ENCODE peak calls at places on chromosomes 1 and 21, in seven cellular contexts. Y is testis; J is lower lobe of right lung; C is naive thymus-derived CD4-positive, alpha-beta T cell; Q is aorta; D is fibroblast of lung; M is breast epithelium. B is an unnamed sample.

GRCh38 chr1:57327331-57327730 is 96.5 kb downstream of the DAB1 start:
- DNase-seq in Y (no peak), J (no peak), C (no peak), Q (no peak), D (no peak), M (no peak), B (no peak)

GRCh38 chr1:224726783-224727182 is 110.7 kb downstream of the CNIH3 start:
- DNase-seq in Y (no peak), J (peak; percentile 70), C (no peak), Q (peak; percentile 71), D (peak; percentile 96), M (no peak), B (no peak)

GRCh38 chr1:83102630-83103071 is 896.3 kb downstream of the TTLL7 start:
- DNase-seq in Y (no peak), J (no peak), C (no peak), Q (no peak), D (peak; percentile 72), M (no peak), B (no peak)

GRCh38 chr1:34985063-34985770 is at the start of gene TMEM35B:
- DNase-seq in Y (peak; percentile 75), J (peak; percentile 82), C (peak; percentile 82), Q (peak; percentile 93), D (peak; percentile 61), M (peak; percentile 61), B (peak; percentile 95)

GRCh38 chr1:26787381-26787705 is 407 bp upstream of the PIGV start:
- DNase-seq in Y (no peak), J (no peak), C (no peak), Q (no peak), D (peak; percentile 72), M (no peak), B (no peak)

GRCh38 chr1:216482620-216483019 is 59.4 kb upstream of the USH2A start:
- DNase-seq in Y (no peak), J (no peak), C (no peak), Q (no peak), D (no peak), M (no peak), B (no peak)

GRCh38 chr1:34199927-34200326 is 23.2 kb downstream of the C1orf94 start:
- DNase-seq in Y (no peak), J (no peak), C (no peak), Q (no peak), D (peak; percentile 82), M (no peak), B (no peak)

GRCh38 chr1:209041936-209042335 is 541.6 kb upstream of the CAMK1G start:
- DNase-seq in Y (no peak), J (no peak), C (no peak), Q (no peak), D (peak; percentile 16), M (no peak), B (no peak)

GRCh38 chr1:46535063-46535462 is 16.4 kb downstream of the KNCN start:
- DNase-seq in Y (peak; percentile 65), J (no peak), C (no peak), Q (no peak), D (no peak), M (no peak), B (peak; percentile 61)

GRCh38 chr1:223835754-223836153 is 10.0 kb downstream of the TP53BP2 start:
- DNase-seq in Y (no peak), J (no peak), C (no peak), Q (no peak), D (no peak), M (no peak), B (no peak)

GRCh38 chr1:227903061-227903521 is 44.6 kb downstream of the WNT9A start:
- DNase-seq in Y (no peak), J (peak; percentile 37), C (no peak), Q (no peak), D (no peak), M (no peak), B (peak; percentile 57)

GRCh38 chr1:99849413-99849743 is 783 bp upstream of the AGL start:
- DNase-seq in Y (peak; percentile 19), J (no peak), C (no peak), Q (no peak), D (no peak), M (no peak), B (peak; percentile 37)

GRCh38 chr1:197915797-197916686 is 1.1 kb upstream of the LHX9 start:
- DNase-seq in Y (peak; percentile 82), J (peak; percentile 58), C (no peak), Q (peak; percentile 89), D (peak; percentile 56), M (no peak), B (no peak)

GRCh38 chr21:45478115-45478801 is 64.0 kb downstream of the SLC19A1 start:
- DNase-seq in Y (peak; percentile 79), J (peak; percentile 83), C (peak; percentile 84), Q (peak; percentile 88), D (peak; percentile 57), M (peak; percentile 71), B (peak; percentile 79)

GRCh38 chr1:230861970-230862595 is 6.2 kb downstream of the C1orf198 start:
- DNase-seq in Y (no peak), J (no peak), C (no peak), Q (no peak), D (no peak), M (no peak), B (no peak)

GRCh38 chr1:230858918-230859819 is 9.2 kb downstream of the C1orf198 start:
- DNase-seq in Y (peak; percentile 53), J (no peak), C (no peak), Q (peak; percentile 67), D (peak; percentile 94), M (no peak), B (no peak)

GRCh38 chr1:230861489-230861888 is 6.8 kb downstream of the C1orf198 start:
- DNase-seq in Y (no peak), J (no peak), C (no peak), Q (no peak), D (no peak), M (no peak), B (no peak)

GRCh38 chr1:230858236-230858820 is 10.0 kb downstream of the C1orf198 start:
- DNase-seq in Y (no peak), J (no peak), C (no peak), Q (no peak), D (no peak), M (no peak), B (no peak)

GRCh38 chr1:230860617-230861384 is 7.5 kb downstream of the C1orf198 start:
- DNase-seq in Y (no peak), J (no peak), C (no peak), Q (no peak), D (no peak), M (no peak), B (no peak)
- H3K4me1 ChIP-seq in Y (peaks cover 14% of the 10 kb centered on the region), J (peaks cover 80% of the 10 kb centered on the region), C (no peaks in the 10 kb centered on the region), Q (peaks cover 4% of the 10 kb centered on the region), D (peaks cover 42% of the 10 kb centered on the region), M (no peaks in the 10 kb centered on the region), B (peaks cover 30% of the 10 kb centered on the region)

GRCh38 chr1:66704177-66704880 is 47.9 kb upstream of the DYNLT5 start:
- DNase-seq in Y (no peak), J (no peak), C (no peak), Q (no peak), D (no peak), M (no peak), B (no peak)

GRCh38 chr1:66705100-66705499 is 47.2 kb upstream of the DYNLT5 start:
- DNase-seq in Y (peak; percentile 23), J (no peak), C (no peak), Q (no peak), D (no peak), M (no peak), B (no peak)
- H3K27ac ChIP-seq in Y (peak overlapping the region; percentile 24), J (no peak overlapping the region), C (no peak overlapping the region), Q (no peak overlapping the region), D (no peak overlapping the region), M (peak overlapping the region; percentile 34), B (no peak overlapping the region)

DNA sequence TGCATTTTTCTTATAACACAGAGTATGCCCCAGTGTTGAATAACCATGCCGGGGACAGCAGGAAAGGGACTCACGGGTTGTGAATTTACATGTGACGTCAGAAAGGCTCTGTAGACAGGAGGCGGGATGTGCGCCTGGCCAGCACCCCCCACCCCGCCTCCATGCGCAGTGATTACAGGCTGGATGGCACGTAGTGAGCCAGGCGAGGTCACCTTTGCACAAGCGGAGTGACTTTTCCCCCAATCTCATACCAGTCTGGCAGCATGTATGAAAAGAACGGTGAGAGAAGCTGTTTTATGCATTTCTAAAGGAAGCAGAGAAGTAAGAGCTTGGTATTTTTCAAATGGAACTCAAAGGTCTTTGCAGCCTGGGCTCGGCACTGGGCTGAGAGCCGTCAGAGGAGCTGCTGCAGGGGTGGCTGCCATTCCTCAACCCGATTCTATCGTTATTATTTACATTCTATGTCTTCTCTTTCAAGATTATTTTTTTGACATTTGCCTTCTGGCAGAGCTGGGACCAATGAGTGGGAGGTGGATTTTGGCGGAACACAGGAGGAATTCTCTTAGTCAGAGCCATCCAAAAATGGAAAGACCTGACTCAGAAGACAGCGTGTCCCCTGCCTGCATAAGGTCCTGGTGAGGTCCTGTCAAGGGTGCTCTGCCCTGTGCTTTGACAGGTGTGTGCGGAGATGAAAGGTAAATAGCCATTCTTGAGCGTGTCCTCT is 115.6 kb upstream of the SLC45A1 start:
- DNase-seq in Y (peak; percentile 54), J (peak; percentile 64), C (no peak), Q (peak; percentile 88), D (peak; percentile 95), M (no peak), B (no peak)
- H3K4me1 ChIP-seq in Y (peaks cover 15% of the 10 kb centered on the region), J (peaks cover 51% of the 10 kb centered on the region), C (no peaks in the 10 kb centered on the region), Q (peaks cover 2% of the 10 kb centered on the region), D (peaks cover 25% of the 10 kb centered on the region), M (peaks cover 13% of the 10 kb centered on the region), B (peaks cover 24% of the 10 kb centered on the region)

DNA sequence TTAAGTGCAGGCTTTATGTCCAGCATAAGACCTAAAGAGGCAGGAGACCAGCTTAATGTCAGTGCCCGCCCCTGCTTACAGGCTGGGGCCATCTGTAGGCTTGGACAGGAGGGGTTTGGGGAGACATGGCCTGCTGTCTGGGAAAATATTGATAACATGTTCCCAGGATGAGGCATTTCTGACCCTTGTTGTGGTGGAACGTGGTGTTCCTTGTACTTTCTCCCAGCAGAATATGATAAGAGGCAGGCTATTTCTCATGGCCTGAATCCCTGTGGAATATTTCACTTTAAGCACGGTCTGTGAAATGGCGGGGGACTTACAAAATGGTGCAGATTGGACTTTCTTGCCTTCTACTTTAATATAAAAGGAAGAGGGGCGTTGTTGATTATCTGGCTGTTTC is 41.9 kb upstream of the PLA2G5 start:
- DNase-seq in Y (peak; percentile 68), J (no peak), C (no peak), Q (no peak), D (no peak), M (no peak), B (no peak)
- H3K27ac ChIP-seq in Y (peak overlapping the region; percentile 94), J (no peak overlapping the region), C (no peak overlapping the region), Q (no peak overlapping the region), D (no peak overlapping the region), M (no peak overlapping the region), B (no peak overlapping the region)

GRCh38 chr1:94094466-94095111 is 26.4 kb downstream of the ABCA4 start:
- DNase-seq in Y (peak; percentile 55), J (peak; percentile 59), C (no peak), Q (peak; percentile 83), D (peak; percentile 86), M (no peak), B (peak; percentile 64)
- H3K4me1 ChIP-seq in Y (peaks cover 32% of the 10 kb centered on the region), J (peaks cover 53% of the 10 kb centered on the region), C (no peaks in the 10 kb centered on the region), Q (no peaks in the 10 kb centered on the region), D (peaks cover 35% of the 10 kb centered on the region), M (peaks cover 19% of the 10 kb centered on the region), B (peaks cover 16% of the 10 kb centered on the region)

B was measured in left lung.